ENCODE peak calls at places on chromosomes 5 and 9, in nine cellular contexts. C is effector CD4-positive, alpha-beta T cell; F is stimulated activated CD8-positive, alpha-beta memory T cell treated with anti-CD3 and anti-CD28 coated beads, Interleukin-7, amount 100 ng/mL, for 4 hours; L is stimulated activated CD4-positive, alpha-beta T cell treated with anti-CD3 and anti-CD28 coated beads, Interleukin-4, amount 100 ng/mL, for 24 hours; J is neural progenitor cell; Z is BJ; R is HCT116; K is EH; P is SJSA1. B is an unnamed sample.
A peak's percentile ranks its signal among the peaks of the same experiment; 100 is the strongest.

GRCh38 chr5:156871212-156871611 is 21.1 kb downstream of the PPP1R2B start:
- DNase-seq in F (no peak), P (no peak), L (no peak), R (no peak), K (no peak), C (no peak), J (no peak), Z (no peak), B (no peak)

GRCh38 chr9:100322954-100323536 is 29.7 kb downstream of the TEX10 start:
- DNase-seq in P (peak; percentile 40), C (peak; percentile 7), F (no peak), K (peak; percentile 56), J (peak; percentile 45), L (peak; percentile 18), R (peak; percentile 10), Z (no peak), B (peak; percentile 8)

GRCh38 chr5:111227805-111228204 is 3.6 kb downstream of the CAMK4 start:
- DNase-seq in C (no peak), Z (no peak), L (no peak), J (no peak), K (peak; percentile 18), P (no peak), F (no peak), R (no peak), B (peak; percentile 16)

GRCh38 chr9:32463500-32463899 is 62.5 kb downstream of the RIGI start:
- DNase-seq in K (no peak), P (no peak), J (no peak), L (no peak), C (no peak), R (no peak), Z (no peak), F (no peak), B (no peak)

GRCh38 chr9:18689166-18689565 is 215.2 kb downstream of the ADAMTSL1 start:
- DNase-seq in F (no peak), K (no peak), P (no peak), R (no peak), C (no peak), Z (no peak), L (no peak), J (no peak), B (no peak)

GRCh38 chr5:169280286-169280685 is 20.7 kb downstream of the SLIT3 start:
- DNase-seq in F (no peak), J (no peak), R (no peak), K (no peak), L (no peak), C (no peak), P (no peak), Z (no peak), B (no peak)

GRCh38 chr5:21219966-21220365 is 1232.0 kb upstream of the CDH18 start:
- DNase-seq in Z (no peak), P (no peak), R (no peak), L (no peak), C (no peak), J (no peak), K (no peak), F (no peak), B (no peak)

GRCh38 chr9:132078369-132079356 is 1.0 kb downstream of the MED27 start:
- DNase-seq in C (no peak), Z (peak; percentile 10), R (no peak), P (no peak), J (no peak), K (peak; percentile 81), F (no peak), L (peak; percentile 16), B (no peak)

GRCh38 chr9:113608082-113608685 is 144.7 kb downstream of the RGS3 start:
- DNase-seq in Z (no peak), L (no peak), F (no peak), K (no peak), P (no peak), C (no peak), J (no peak), R (no peak), B (no peak)

GRCh38 chr9:129336601-129337286 is 158.7 kb upstream of the IER5L start:
- DNase-seq in C (peak; percentile 9), K (peak; percentile 83), Z (peak; percentile 31), P (no peak), J (peak; percentile 78), R (no peak), L (peak; percentile 32), F (no peak), B (no peak)

GRCh38 chr5:123441408-123441807 is 18.2 kb upstream of the CEP120 start:
- DNase-seq in Z (no peak), P (no peak), C (no peak), F (no peak), K (no peak), R (no peak), L (peak; percentile 27), J (no peak), B (no peak)

GRCh38 chr5:143128412-143129071 is 274.9 kb downstream of the NR3C1 start:
- DNase-seq in R (no peak), J (no peak), C (no peak), K (peak; percentile 32), P (no peak), Z (no peak), L (no peak), F (no peak), B (no peak)

GRCh38 chr5:176535101-176535654 is 2.0 kb downstream of the RNF44 start:
- DNase-seq in J (no peak), L (peak; percentile 38), R (no peak), C (no peak), K (peak; percentile 35), F (no peak), P (no peak), Z (no peak), B (no peak)

GRCh38 chr5:9955586-9955985 is 294.1 kb downstream of the ATPSCKMT start:
- DNase-seq in K (no peak), L (no peak), J (no peak), P (no peak), R (no peak), Z (no peak), F (no peak), C (no peak), B (no peak)

GRCh38 chr5:158056426-158056825 is 197.5 kb upstream of the CLINT1 start:
- DNase-seq in J (no peak), L (no peak), F (no peak), P (no peak), C (no peak), Z (no peak), K (no peak), R (no peak), B (peak; percentile 11)

GRCh38 chr5:149018909-149019443 is 43.9 kb downstream of the SH3TC2 start:
- DNase-seq in Z (no peak), L (no peak), R (no peak), J (no peak), C (no peak), K (peak; percentile 80), F (no peak), P (no peak), B (peak; percentile 37)

GRCh38 chr9:36214571-36214970 is 23.9 kb downstream of the CLTA start:
- DNase-seq in R (no peak), J (no peak), L (no peak), K (peak; percentile 29), C (no peak), P (no peak), F (no peak), Z (no peak), B (no peak)

GRCh38 chr5:93598141-93598996 is 15.3 kb downstream of the NR2F1 start:
- DNase-seq in P (no peak), L (no peak), K (no peak), C (no peak), F (no peak), Z (no peak), J (peak; percentile 32), R (no peak), B (no peak)

GRCh38 chr9:86500667-86501435 is 146.6 kb upstream of the TUT7 start:
- DNase-seq in K (peak; percentile 93), P (peak; percentile 57), R (no peak), F (no peak), Z (peak; percentile 92), J (no peak), C (no peak), L (no peak), B (peak; percentile 86)

GRCh38 chr9:126149661-126150060 is 177.0 kb upstream of the MVB12B start:
- DNase-seq in Z (no peak), K (no peak), P (no peak), L (no peak), R (no peak), C (no peak), F (no peak), J (no peak), B (no peak)

GRCh38 chr9:96859461-96860198 is 5.3 kb upstream of the ZNF782 start:
- DNase-seq in K (peak; percentile 85), R (no peak), C (no peak), L (no peak), P (no peak), F (no peak), J (peak; percentile 74), Z (no peak), B (no peak)

GRCh38 chr5:27083763-27084420 is 45.5 kb upstream of the CDH9 start:
- DNase-seq in L (no peak), P (no peak), F (no peak), Z (no peak), R (no peak), J (no peak), C (no peak), K (no peak), B (no peak)

GRCh38 chr9:74078647-74079046 is 418.5 kb upstream of the RORB start:
- DNase-seq in K (peak; percentile 16), P (peak; percentile 39), J (no peak), Z (no peak), C (no peak), R (no peak), L (no peak), F (no peak), B (no peak)

GRCh38 chr9:95778957-95779356 is 96.5 kb upstream of the ERCC6L2 start:
- DNase-seq in Z (no peak), L (no peak), J (no peak), K (peak; percentile 36), F (no peak), P (no peak), C (no peak), R (no peak), B (peak; percentile 90)

GRCh38 chr9:33651125-33651524 is 127.1 kb downstream of the ANKRD18B start:
- DNase-seq in F (no peak), J (peak; percentile 24), C (no peak), K (no peak), R (no peak), P (no peak), L (no peak), Z (no peak), B (no peak)

GRCh38 chr9:37611014-37611413 is 18.6 kb upstream of the TOMM5 start:
- DNase-seq in J (no peak), R (no peak), K (no peak), F (no peak), P (no peak), C (no peak), L (no peak), Z (no peak), B (no peak)

GRCh38 chr5:96455789-96456188 is 22.7 kb upstream of the PCSK1 start:
- DNase-seq in F (no peak), K (no peak), L (no peak), C (no peak), J (no peak), R (no peak), P (no peak), Z (no peak), B (no peak)

GRCh38 chr9:124029617-124030016 is 18.0 kb downstream of the LHX2 start:
- DNase-seq in C (no peak), K (no peak), F (no peak), P (no peak), R (no peak), J (no peak), L (no peak), Z (no peak), B (no peak)

GRCh38 chr9:96073531-96074284 is 198.2 kb downstream of the ERCC6L2 start:
- DNase-seq in R (no peak), K (no peak), J (no peak), C (no peak), F (no peak), Z (no peak), P (no peak), L (no peak), B (no peak)

GRCh38 chr5:94468531-94468930 is 149.9 kb downstream of the KIAA0825 start:
- DNase-seq in L (no peak), J (no peak), K (no peak), P (no peak), C (no peak), R (no peak), F (no peak), Z (no peak), B (no peak)

GRCh38 chr5:169298193-169298592 is 2.7 kb downstream of the SLIT3 start:
- DNase-seq in C (no peak), P (no peak), L (no peak), R (no peak), J (no peak), Z (no peak), K (no peak), F (no peak), B (no peak)

B was measured in AG09319.